ENCODE peak calls at places on chromosome 2, in six cellular contexts. I is BJ, A is fibroblast of pulmonary artery, Z is GM12865, G is A549, P is pancreas. Y is an unnamed sample.

GRCh38 chr2:135998842-135999241 is 13.4 kb upstream of the DARS1 start:
- DNase-seq in I (no peak), A (no peak), Z (no peak), G (no peak), P (no peak), Y (no peak)

GRCh38 chr2:152418688-152419087 is 83.7 kb downstream of the FMNL2 start:
- DNase-seq in I (no peak), A (peak; percentile 38), Z (no peak), G (no peak), P (no peak), Y (no peak)

GRCh38 chr2:159131882-159132281 is 154.6 kb downstream of the WDSUB1 start:
- DNase-seq in I (peak; percentile 80), A (peak; percentile 89), Z (no peak), G (no peak), P (no peak), Y (no peak)

GRCh38 chr2:230751062-230751461 is 38.4 kb downstream of the CAB39 start:
- DNase-seq in I (peak; percentile 56), A (peak; percentile 76), Z (peak; percentile 28), G (no peak), P (no peak), Y (no peak)

GRCh38 chr2:158113896-158114295 is 12.2 kb downstream of the UPP2 start:
- DNase-seq in I (no peak), A (no peak), Z (no peak), G (no peak), P (no peak), Y (no peak)

GRCh38 chr2:165675551-165675968 is 118.5 kb downstream of the GALNT3 start:
- DNase-seq in I (no peak), A (peak; percentile 6), Z (no peak), G (no peak), P (no peak), Y (no peak)

GRCh38 chr2:21501344-21502027 is 377.7 kb downstream of the TDRD15 start:
- DNase-seq in I (no peak), A (no peak), Z (no peak), G (no peak), P (no peak), Y (no peak)

GRCh38 chr2:75560022-75560767 is 544 bp downstream of the EVA1A start:
- DNase-seq in I (no peak), A (peak; percentile 44), Z (peak; percentile 26), G (peak; percentile 9), P (peak; percentile 70), Y (no peak)

GRCh38 chr2:236046715-236047114 is 121.5 kb downstream of the GBX2 start:
- DNase-seq in I (no peak), A (no peak), Z (no peak), G (no peak), P (no peak), Y (no peak)

DNA sequence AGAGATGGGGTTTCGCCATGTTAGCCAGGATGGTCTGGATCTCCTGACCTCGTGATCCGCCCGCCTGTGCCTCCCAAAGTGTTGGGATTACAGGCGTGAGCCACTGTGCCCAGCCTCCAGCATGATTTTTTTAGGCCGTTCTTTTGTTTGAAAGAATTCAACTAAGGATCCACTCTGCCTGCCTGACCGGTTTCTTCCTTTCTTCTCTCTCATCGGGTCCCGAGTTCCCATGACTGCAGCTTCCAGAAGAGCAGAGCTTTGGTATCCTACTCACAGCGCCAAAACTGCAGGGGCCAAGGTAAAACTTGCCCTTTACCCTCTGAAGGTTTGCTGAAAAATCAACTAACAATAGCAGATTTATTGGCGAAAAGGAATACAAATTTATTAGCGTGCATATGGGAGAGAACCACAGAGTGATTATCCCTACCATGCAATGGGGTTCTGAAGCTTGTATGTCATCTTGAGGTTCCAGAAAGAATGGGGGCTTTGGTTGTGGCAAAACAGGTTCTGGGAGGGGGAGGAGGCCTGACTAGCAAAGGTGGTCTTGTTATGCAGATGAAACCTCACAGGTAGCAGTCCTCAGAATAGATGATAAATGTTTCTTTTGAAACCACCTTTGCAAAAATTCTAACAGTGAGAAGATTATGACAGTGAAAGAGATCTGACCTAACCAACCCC is 87.0 kb upstream of the MSH6 start:
- DNase-seq in I (no peak), A (no peak), Z (no peak), G (no peak), P (no peak), Y (no peak)
- H3K4me3 ChIP-seq in I (no peak overlapping the region), A (no peak overlapping the region), Z (no peak overlapping the region), G (no peak overlapping the region), P (no peak overlapping the region), Y (no peak overlapping the region)

GRCh38 chr2:96549466-96549785 is 12.9 kb downstream of the ARID5A start:
- DNase-seq in I (no peak), A (no peak), Z (no peak), G (no peak), P (no peak), Y (no peak)

GRCh38 chr2:96547203-96547641 is 10.7 kb downstream of the ARID5A start:
- DNase-seq in I (no peak), A (no peak), Z (no peak), G (no peak), P (no peak), Y (no peak)

GRCh38 chr2:96549967-96550786 is 13.6 kb downstream of the ARID5A start:
- DNase-seq in I (no peak), A (no peak), Z (no peak), G (peak; percentile 51), P (peak; percentile 72), Y (no peak)

GRCh38 chr2:96547751-96548161 is 11.2 kb downstream of the ARID5A start:
- DNase-seq in I (no peak), A (no peak), Z (no peak), G (no peak), P (no peak), Y (no peak)

GRCh38 chr2:96548558-96549465 is 12.3 kb downstream of the ARID5A start:
- DNase-seq in I (no peak), A (no peak), Z (no peak), G (no peak), P (no peak), Y (no peak)
- H3K4me3 ChIP-seq in I (no peak overlapping the region), A (no peak overlapping the region), Z (no peak overlapping the region), G (no peak overlapping the region), P (no peak overlapping the region), Y (no peak overlapping the region)

DNA sequence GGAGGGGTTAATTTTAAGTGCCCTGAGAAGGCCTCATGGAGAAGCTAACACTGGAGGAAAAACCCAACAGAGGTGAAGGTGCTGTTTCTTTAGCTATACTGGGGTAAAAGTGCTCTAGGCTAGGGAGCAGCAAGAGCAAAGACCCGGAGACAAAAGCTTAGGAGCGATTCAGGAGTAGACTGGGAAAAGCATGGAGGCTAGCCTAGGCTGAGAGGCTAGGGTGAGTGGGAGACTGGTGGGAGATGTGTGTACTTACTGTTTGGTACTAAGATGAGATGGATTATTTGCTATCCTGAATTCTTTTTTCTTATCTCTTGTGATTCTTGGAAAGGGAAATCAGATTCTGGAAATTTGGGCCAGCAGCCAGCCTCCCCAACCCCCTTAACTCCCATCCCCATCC is 2.0 kb downstream of the GIGYF2 start:
- DNase-seq in I (no peak), A (no peak), Z (no peak), G (no peak), P (no peak), Y (no peak)
- H3K4me3 ChIP-seq in I (no peak overlapping the region), A (peak overlapping the region; percentile 95), Z (peak overlapping the region; percentile 91), G (peak overlapping the region; percentile 85), P (no peak overlapping the region), Y (no peak overlapping the region)

GRCh38 chr2:64283641-64284371 is 139.6 kb upstream of the PELI1 start:
- DNase-seq in I (no peak), A (no peak), Z (peak; percentile 70), G (no peak), P (no peak), Y (no peak)
- H3K4me3 ChIP-seq in I (no peak overlapping the region), A (no peak overlapping the region), Z (peak overlapping the region; percentile 33), G (no peak overlapping the region), P (no peak overlapping the region), Y (no peak overlapping the region)

GRCh38 chr2:190360561-190360960 is 17.2 kb downstream of the INPP1 start:
- DNase-seq in I (no peak), A (no peak), Z (no peak), G (no peak), P (no peak), Y (no peak)
- H3K4me3 ChIP-seq in I (no peak overlapping the region), A (no peak overlapping the region), Z (peak overlapping the region; percentile 57), G (no peak overlapping the region), P (no peak overlapping the region), Y (no peak overlapping the region)

GRCh38 chr2:85792783-85793441 is 39.1 kb downstream of the ATOH8 start:
- DNase-seq in I (no peak), A (peak; percentile 91), Z (no peak), G (peak; percentile 48), P (no peak), Y (no peak)
- H3K4me3 ChIP-seq in I (no peak overlapping the region), A (no peak overlapping the region), Z (no peak overlapping the region), G (no peak overlapping the region), P (no peak overlapping the region), Y (no peak overlapping the region)

GRCh38 chr2:209768557-209768956 is 3.1 kb upstream of the UNC80 start:
- DNase-seq in I (no peak), A (no peak), Z (no peak), G (no peak), P (no peak), Y (no peak)

GRCh38 chr2:209771474-209772292 is at the start of gene UNC80:
- DNase-seq in I (no peak), A (peak; percentile 63), Z (no peak), G (peak; percentile 11), P (peak; percentile 65), Y (peak; percentile 17)

GRCh38 chr2:209767316-209767715 is 4.3 kb upstream of the UNC80 start:
- DNase-seq in I (no peak), A (no peak), Z (no peak), G (no peak), P (no peak), Y (no peak)

GRCh38 chr2:209773377-209773776 is 1.7 kb downstream of the UNC80 start:
- DNase-seq in I (no peak), A (no peak), Z (no peak), G (no peak), P (no peak), Y (no peak)

GRCh38 chr2:209772316-209772715 is 684 bp downstream of the UNC80 start:
- DNase-seq in I (no peak), A (no peak), Z (no peak), G (no peak), P (no peak), Y (no peak)
- H3K4me3 ChIP-seq in I (no peak overlapping the region), A (no peak overlapping the region), Z (no peak overlapping the region), G (peak overlapping the region; percentile 33), P (peak overlapping the region; percentile 15), Y (no peak overlapping the region)